ENCODE peak calls at places on chromosomes 5 and 9, in five cellular contexts. One of them, this sample, is unnamed.

GRCh38 chr5:148491793-148492184 is 108.0 kb downstream of the FBXO38 start:
- DNase-seq in foreskin fibroblast: no peak
- DNase-seq in NK-92 treated with Interleukin-12 subunit alpha and Interleukin-12 subunit beta, amount 100 ng/mL, for 24 hours: no peak
- DNase-seq in LHCN-M2: no peak
- DNase-seq in endothelial cell: no peak
- DNase-seq in this sample: no peak

GRCh38 chr9:88017086-88017485 is 42.8 kb upstream of the CDK20 start:
- DNase-seq in NK-92 treated with Interleukin-12 subunit alpha and Interleukin-12 subunit beta, amount 100 ng/mL, for 24 hours: no peak
- DNase-seq in foreskin fibroblast: peak
- DNase-seq in LHCN-M2: no peak
- DNase-seq in endothelial cell: no peak
- DNase-seq in this sample: no peak

GRCh38 chr9:80619356-80619755 is 1047.6 kb downstream of the TLE4 start:
- DNase-seq in LHCN-M2: no peak
- DNase-seq in foreskin fibroblast: no peak
- DNase-seq in NK-92 treated with Interleukin-12 subunit alpha and Interleukin-12 subunit beta, amount 100 ng/mL, for 24 hours: no peak
- DNase-seq in endothelial cell: no peak
- DNase-seq in this sample: no peak

GRCh38 chr5:107469485-107469884 is 201.3 kb downstream of the EFNA5 start:
- DNase-seq in NK-92 treated with Interleukin-12 subunit alpha and Interleukin-12 subunit beta, amount 100 ng/mL, for 24 hours: no peak
- DNase-seq in foreskin fibroblast: peak
- DNase-seq in LHCN-M2: peak
- DNase-seq in endothelial cell: no peak
- DNase-seq in this sample: no peak

GRCh38 chr9:131447148-131447547 is 53.3 kb downstream of the PRRC2B start:
- DNase-seq in NK-92 treated with Interleukin-12 subunit alpha and Interleukin-12 subunit beta, amount 100 ng/mL, for 24 hours: no peak
- DNase-seq in foreskin fibroblast: peak
- DNase-seq in endothelial cell: no peak
- DNase-seq in LHCN-M2: peak
- DNase-seq in this sample: no peak

GRCh38 chr9:38249587-38250210 is 142.8 kb upstream of the ALDH1B1 start:
- DNase-seq in NK-92 treated with Interleukin-12 subunit alpha and Interleukin-12 subunit beta, amount 100 ng/mL, for 24 hours: no peak
- DNase-seq in endothelial cell: no peak
- DNase-seq in foreskin fibroblast: no peak
- DNase-seq in LHCN-M2: no peak
- DNase-seq in this sample: no peak

GRCh38 chr5:55853271-55853670 is 2.1 kb downstream of the IL31RA start:
- DNase-seq in foreskin fibroblast: peak
- DNase-seq in NK-92 treated with Interleukin-12 subunit alpha and Interleukin-12 subunit beta, amount 100 ng/mL, for 24 hours: no peak
- DNase-seq in LHCN-M2: no peak
- DNase-seq in endothelial cell: no peak
- DNase-seq in this sample: no peak

GRCh38 chr5:116626272-116626723 is 51.7 kb upstream of the SEMA6A start:
- DNase-seq in endothelial cell: no peak
- DNase-seq in foreskin fibroblast: peak
- DNase-seq in LHCN-M2: no peak
- DNase-seq in NK-92 treated with Interleukin-12 subunit alpha and Interleukin-12 subunit beta, amount 100 ng/mL, for 24 hours: no peak
- DNase-seq in this sample: peak

GRCh38 chr5:134905246-134905996 is 490 bp downstream of the PCBD2 start:
- DNase-seq in LHCN-M2: peak
- DNase-seq in endothelial cell: no peak
- DNase-seq in NK-92 treated with Interleukin-12 subunit alpha and Interleukin-12 subunit beta, amount 100 ng/mL, for 24 hours: no peak
- DNase-seq in foreskin fibroblast: peak
- DNase-seq in this sample: peak

GRCh38 chr5:135130526-135131215 is 96.6 kb upstream of the PITX1 start:
- DNase-seq in foreskin fibroblast: peak
- DNase-seq in endothelial cell: no peak
- DNase-seq in NK-92 treated with Interleukin-12 subunit alpha and Interleukin-12 subunit beta, amount 100 ng/mL, for 24 hours: no peak
- DNase-seq in LHCN-M2: no peak
- DNase-seq in this sample: no peak

GRCh38 chr5:658103-658502 is 35.0 kb downstream of the TPPP start:
- DNase-seq in endothelial cell: no peak
- DNase-seq in foreskin fibroblast: no peak
- DNase-seq in LHCN-M2: peak
- DNase-seq in NK-92 treated with Interleukin-12 subunit alpha and Interleukin-12 subunit beta, amount 100 ng/mL, for 24 hours: no peak
- DNase-seq in this sample: no peak

GRCh38 chr9:100437860-100438805 is 11.2 kb downstream of the MSANTD3 start:
- DNase-seq in foreskin fibroblast: peak
- DNase-seq in NK-92 treated with Interleukin-12 subunit alpha and Interleukin-12 subunit beta, amount 100 ng/mL, for 24 hours: peak
- DNase-seq in LHCN-M2: peak
- DNase-seq in endothelial cell: peak
- DNase-seq in this sample: peak

GRCh38 chr5:74240783-74241750 is 399.5 kb downstream of the ENC1 start:
- DNase-seq in LHCN-M2: no peak
- DNase-seq in NK-92 treated with Interleukin-12 subunit alpha and Interleukin-12 subunit beta, amount 100 ng/mL, for 24 hours: no peak
- DNase-seq in endothelial cell: no peak
- DNase-seq in foreskin fibroblast: peak
- DNase-seq in this sample: no peak